ENCODE peak calls at places on chromosomes 13 and 19, in ten cellular contexts. One of them, this sample, is unnamed.

GRCh38 chr13:111533900-111534645 is 213.6 kb downstream of the TEX29 start:
- DNase-seq in natural killer cell: no peak
- DNase-seq in activated CD8-positive, alpha-beta memory T cell treated with anti-CD3 and anti-CD28 coated beads, Interleukin-2, amount 10 ng/mL, durations not matched to agents 7 days and 5 days: no peak
- DNase-seq in anterior cingulate cortex: no peak
- DNase-seq in activated effector memory CD4-positive, alpha-beta T cell treated with anti-CD3 and anti-CD28 coated beads, Interleukin-2, amount 50 U/mL, for 16 hours: no peak
- DNase-seq in amygdala: no peak
- DNase-seq in COR-L47: peak; percentile 56
- DNase-seq in non-pigmented ciliary epithelial cell: no peak
- DNase-seq in stimulated activated CD4-positive, alpha-beta T cell treated with anti-CD3 and anti-CD28 coated beads, Interleukin-4, amount 100 ng/mL, for 24 hours: no peak
- DNase-seq in cardiac muscle cell: no peak
- DNase-seq in this sample: no peak

GRCh38 chr19:46133101-46133627 is 8.7 kb upstream of the IGFL3 start:
- DNase-seq in natural killer cell: no peak
- DNase-seq in activated CD8-positive, alpha-beta memory T cell treated with anti-CD3 and anti-CD28 coated beads, Interleukin-2, amount 10 ng/mL, durations not matched to agents 7 days and 5 days: no peak
- DNase-seq in anterior cingulate cortex: no peak
- DNase-seq in activated effector memory CD4-positive, alpha-beta T cell treated with anti-CD3 and anti-CD28 coated beads, Interleukin-2, amount 50 U/mL, for 16 hours: no peak
- DNase-seq in amygdala: no peak
- DNase-seq in COR-L47: peak; percentile 90
- DNase-seq in non-pigmented ciliary epithelial cell: peak; percentile 98
- DNase-seq in stimulated activated CD4-positive, alpha-beta T cell treated with anti-CD3 and anti-CD28 coated beads, Interleukin-4, amount 100 ng/mL, for 24 hours: no peak
- DNase-seq in cardiac muscle cell: peak; percentile 92
- DNase-seq in this sample: no peak

GRCh38 chr13:102400619-102401125 is 1.2 kb downstream of the FGF14 start:
- DNase-seq in natural killer cell: no peak
- DNase-seq in activated CD8-positive, alpha-beta memory T cell treated with anti-CD3 and anti-CD28 coated beads, Interleukin-2, amount 10 ng/mL, durations not matched to agents 7 days and 5 days: no peak
- DNase-seq in anterior cingulate cortex: peak; percentile 25
- DNase-seq in activated effector memory CD4-positive, alpha-beta T cell treated with anti-CD3 and anti-CD28 coated beads, Interleukin-2, amount 50 U/mL, for 16 hours: no peak
- DNase-seq in amygdala: no peak
- DNase-seq in COR-L47: no peak
- DNase-seq in non-pigmented ciliary epithelial cell: no peak
- DNase-seq in stimulated activated CD4-positive, alpha-beta T cell treated with anti-CD3 and anti-CD28 coated beads, Interleukin-4, amount 100 ng/mL, for 24 hours: peak; percentile 7
- DNase-seq in cardiac muscle cell: no peak
- DNase-seq in this sample: no peak

GRCh38 chr13:83935566-83935965 is 53.3 kb upstream of the SLITRK1 start:
- DNase-seq in natural killer cell: no peak
- DNase-seq in activated CD8-positive, alpha-beta memory T cell treated with anti-CD3 and anti-CD28 coated beads, Interleukin-2, amount 10 ng/mL, durations not matched to agents 7 days and 5 days: no peak
- DNase-seq in anterior cingulate cortex: no peak
- DNase-seq in activated effector memory CD4-positive, alpha-beta T cell treated with anti-CD3 and anti-CD28 coated beads, Interleukin-2, amount 50 U/mL, for 16 hours: no peak
- DNase-seq in amygdala: no peak
- DNase-seq in COR-L47: no peak
- DNase-seq in non-pigmented ciliary epithelial cell: no peak
- DNase-seq in stimulated activated CD4-positive, alpha-beta T cell treated with anti-CD3 and anti-CD28 coated beads, Interleukin-4, amount 100 ng/mL, for 24 hours: no peak
- DNase-seq in cardiac muscle cell: no peak
- DNase-seq in this sample: no peak

GRCh38 chr13:28719656-28720055 is 886 bp upstream of the SLC46A3 start:
- DNase-seq in natural killer cell: no peak
- DNase-seq in activated CD8-positive, alpha-beta memory T cell treated with anti-CD3 and anti-CD28 coated beads, Interleukin-2, amount 10 ng/mL, durations not matched to agents 7 days and 5 days: no peak
- DNase-seq in anterior cingulate cortex: no peak
- DNase-seq in activated effector memory CD4-positive, alpha-beta T cell treated with anti-CD3 and anti-CD28 coated beads, Interleukin-2, amount 50 U/mL, for 16 hours: no peak
- DNase-seq in amygdala: no peak
- DNase-seq in COR-L47: no peak
- DNase-seq in non-pigmented ciliary epithelial cell: peak; percentile 74
- DNase-seq in stimulated activated CD4-positive, alpha-beta T cell treated with anti-CD3 and anti-CD28 coated beads, Interleukin-4, amount 100 ng/mL, for 24 hours: no peak
- DNase-seq in cardiac muscle cell: peak; percentile 83
- DNase-seq in this sample: no peak

GRCh38 chr19:50423279-50424113 is 4.8 kb downstream of the SPIB start:
- DNase-seq in natural killer cell: no peak
- DNase-seq in activated CD8-positive, alpha-beta memory T cell treated with anti-CD3 and anti-CD28 coated beads, Interleukin-2, amount 10 ng/mL, durations not matched to agents 7 days and 5 days: no peak
- DNase-seq in anterior cingulate cortex: no peak
- DNase-seq in activated effector memory CD4-positive, alpha-beta T cell treated with anti-CD3 and anti-CD28 coated beads, Interleukin-2, amount 50 U/mL, for 16 hours: no peak
- DNase-seq in amygdala: no peak
- DNase-seq in COR-L47: no peak
- DNase-seq in non-pigmented ciliary epithelial cell: no peak
- DNase-seq in stimulated activated CD4-positive, alpha-beta T cell treated with anti-CD3 and anti-CD28 coated beads, Interleukin-4, amount 100 ng/mL, for 24 hours: no peak
- DNase-seq in cardiac muscle cell: no peak
- DNase-seq in this sample: no peak

GRCh38 chr19:3721900-3722442 is 13.8 kb downstream of the TJP3 start:
- DNase-seq in natural killer cell: no peak
- DNase-seq in activated CD8-positive, alpha-beta memory T cell treated with anti-CD3 and anti-CD28 coated beads, Interleukin-2, amount 10 ng/mL, durations not matched to agents 7 days and 5 days: no peak
- DNase-seq in anterior cingulate cortex: no peak
- DNase-seq in activated effector memory CD4-positive, alpha-beta T cell treated with anti-CD3 and anti-CD28 coated beads, Interleukin-2, amount 50 U/mL, for 16 hours: no peak
- DNase-seq in amygdala: no peak
- DNase-seq in COR-L47: no peak
- DNase-seq in non-pigmented ciliary epithelial cell: no peak
- DNase-seq in stimulated activated CD4-positive, alpha-beta T cell treated with anti-CD3 and anti-CD28 coated beads, Interleukin-4, amount 100 ng/mL, for 24 hours: no peak
- DNase-seq in cardiac muscle cell: no peak
- DNase-seq in this sample: no peak

GRCh38 chr19:45446295-45446694 is 21.5 kb upstream of the FOSB start:
- DNase-seq in natural killer cell: no peak
- DNase-seq in activated CD8-positive, alpha-beta memory T cell treated with anti-CD3 and anti-CD28 coated beads, Interleukin-2, amount 10 ng/mL, durations not matched to agents 7 days and 5 days: peak; percentile 54
- DNase-seq in anterior cingulate cortex: no peak
- DNase-seq in activated effector memory CD4-positive, alpha-beta T cell treated with anti-CD3 and anti-CD28 coated beads, Interleukin-2, amount 50 U/mL, for 16 hours: no peak
- DNase-seq in amygdala: no peak
- DNase-seq in COR-L47: peak; percentile 30
- DNase-seq in non-pigmented ciliary epithelial cell: no peak
- DNase-seq in stimulated activated CD4-positive, alpha-beta T cell treated with anti-CD3 and anti-CD28 coated beads, Interleukin-4, amount 100 ng/mL, for 24 hours: no peak
- DNase-seq in cardiac muscle cell: peak; percentile 62
- DNase-seq in this sample: no peak

GRCh38 chr19:55640043-55640576 is 692 bp upstream of the ZNF580 start:
- DNase-seq in natural killer cell: peak; percentile 63
- DNase-seq in activated CD8-positive, alpha-beta memory T cell treated with anti-CD3 and anti-CD28 coated beads, Interleukin-2, amount 10 ng/mL, durations not matched to agents 7 days and 5 days: peak; percentile 74
- DNase-seq in anterior cingulate cortex: peak; percentile 45
- DNase-seq in activated effector memory CD4-positive, alpha-beta T cell treated with anti-CD3 and anti-CD28 coated beads, Interleukin-2, amount 50 U/mL, for 16 hours: peak; percentile 91
- DNase-seq in amygdala: peak; percentile 50
- DNase-seq in COR-L47: peak; percentile 59
- DNase-seq in non-pigmented ciliary epithelial cell: no peak
- DNase-seq in stimulated activated CD4-positive, alpha-beta T cell treated with anti-CD3 and anti-CD28 coated beads, Interleukin-4, amount 100 ng/mL, for 24 hours: peak; percentile 73
- DNase-seq in cardiac muscle cell: peak; percentile 79
- DNase-seq in this sample: no peak

GRCh38 chr19:38655148-38655824 is 7.8 kb downstream of the ACTN4 start:
- DNase-seq in natural killer cell: no peak
- DNase-seq in activated CD8-positive, alpha-beta memory T cell treated with anti-CD3 and anti-CD28 coated beads, Interleukin-2, amount 10 ng/mL, durations not matched to agents 7 days and 5 days: peak; percentile 68
- DNase-seq in anterior cingulate cortex: no peak
- DNase-seq in activated effector memory CD4-positive, alpha-beta T cell treated with anti-CD3 and anti-CD28 coated beads, Interleukin-2, amount 50 U/mL, for 16 hours: peak; percentile 75
- DNase-seq in amygdala: no peak
- DNase-seq in COR-L47: no peak
- DNase-seq in non-pigmented ciliary epithelial cell: no peak
- DNase-seq in stimulated activated CD4-positive, alpha-beta T cell treated with anti-CD3 and anti-CD28 coated beads, Interleukin-4, amount 100 ng/mL, for 24 hours: peak; percentile 58
- DNase-seq in cardiac muscle cell: no peak
- DNase-seq in this sample: no peak

GRCh38 chr19:53881482-53882390 is at the start of gene PRKCG:
- DNase-seq in natural killer cell: peak; percentile 51
- DNase-seq in activated CD8-positive, alpha-beta memory T cell treated with anti-CD3 and anti-CD28 coated beads, Interleukin-2, amount 10 ng/mL, durations not matched to agents 7 days and 5 days: peak; percentile 67
- DNase-seq in anterior cingulate cortex: peak; percentile 38
- DNase-seq in activated effector memory CD4-positive, alpha-beta T cell treated with anti-CD3 and anti-CD28 coated beads, Interleukin-2, amount 50 U/mL, for 16 hours: peak; percentile 85
- DNase-seq in amygdala: peak; percentile 61
- DNase-seq in COR-L47: no peak
- DNase-seq in non-pigmented ciliary epithelial cell: no peak
- DNase-seq in stimulated activated CD4-positive, alpha-beta T cell treated with anti-CD3 and anti-CD28 coated beads, Interleukin-4, amount 100 ng/mL, for 24 hours: peak; percentile 39
- DNase-seq in cardiac muscle cell: no peak
- DNase-seq in this sample: peak; percentile 13

GRCh38 chr19:39407394-39407643 is 672 bp downstream of the ZFP36 start:
- DNase-seq in natural killer cell: no peak
- DNase-seq in activated CD8-positive, alpha-beta memory T cell treated with anti-CD3 and anti-CD28 coated beads, Interleukin-2, amount 10 ng/mL, durations not matched to agents 7 days and 5 days: no peak
- DNase-seq in anterior cingulate cortex: no peak
- DNase-seq in activated effector memory CD4-positive, alpha-beta T cell treated with anti-CD3 and anti-CD28 coated beads, Interleukin-2, amount 50 U/mL, for 16 hours: no peak
- DNase-seq in amygdala: no peak
- DNase-seq in COR-L47: no peak
- DNase-seq in non-pigmented ciliary epithelial cell: no peak
- DNase-seq in stimulated activated CD4-positive, alpha-beta T cell treated with anti-CD3 and anti-CD28 coated beads, Interleukin-4, amount 100 ng/mL, for 24 hours: no peak
- DNase-seq in cardiac muscle cell: no peak
- DNase-seq in this sample: no peak

GRCh38 chr19:56138069-56138468 is 3.0 kb upstream of the ZNF444 start:
- DNase-seq in natural killer cell: no peak
- DNase-seq in activated CD8-positive, alpha-beta memory T cell treated with anti-CD3 and anti-CD28 coated beads, Interleukin-2, amount 10 ng/mL, durations not matched to agents 7 days and 5 days: no peak
- DNase-seq in anterior cingulate cortex: no peak
- DNase-seq in activated effector memory CD4-positive, alpha-beta T cell treated with anti-CD3 and anti-CD28 coated beads, Interleukin-2, amount 50 U/mL, for 16 hours: no peak
- DNase-seq in amygdala: no peak
- DNase-seq in COR-L47: no peak
- DNase-seq in non-pigmented ciliary epithelial cell: no peak
- DNase-seq in stimulated activated CD4-positive, alpha-beta T cell treated with anti-CD3 and anti-CD28 coated beads, Interleukin-4, amount 100 ng/mL, for 24 hours: no peak
- DNase-seq in cardiac muscle cell: no peak
- DNase-seq in this sample: no peak

GRCh38 chr13:109647046-109647445 is 139.3 kb downstream of the IRS2 start:
- DNase-seq in natural killer cell: no peak
- DNase-seq in activated CD8-positive, alpha-beta memory T cell treated with anti-CD3 and anti-CD28 coated beads, Interleukin-2, amount 10 ng/mL, durations not matched to agents 7 days and 5 days: no peak
- DNase-seq in anterior cingulate cortex: no peak
- DNase-seq in activated effector memory CD4-positive, alpha-beta T cell treated with anti-CD3 and anti-CD28 coated beads, Interleukin-2, amount 50 U/mL, for 16 hours: no peak
- DNase-seq in amygdala: no peak
- DNase-seq in COR-L47: no peak
- DNase-seq in non-pigmented ciliary epithelial cell: no peak
- DNase-seq in stimulated activated CD4-positive, alpha-beta T cell treated with anti-CD3 and anti-CD28 coated beads, Interleukin-4, amount 100 ng/mL, for 24 hours: no peak
- DNase-seq in cardiac muscle cell: peak; percentile 88
- DNase-seq in this sample: no peak

GRCh38 chr13:77696863-77697207 is 652 bp upstream of the SLAIN1 start:
- DNase-seq in natural killer cell: no peak
- DNase-seq in activated CD8-positive, alpha-beta memory T cell treated with anti-CD3 and anti-CD28 coated beads, Interleukin-2, amount 10 ng/mL, durations not matched to agents 7 days and 5 days: no peak
- DNase-seq in anterior cingulate cortex: no peak
- DNase-seq in activated effector memory CD4-positive, alpha-beta T cell treated with anti-CD3 and anti-CD28 coated beads, Interleukin-2, amount 50 U/mL, for 16 hours: no peak
- DNase-seq in amygdala: no peak
- DNase-seq in COR-L47: no peak
- DNase-seq in non-pigmented ciliary epithelial cell: no peak
- DNase-seq in stimulated activated CD4-positive, alpha-beta T cell treated with anti-CD3 and anti-CD28 coated beads, Interleukin-4, amount 100 ng/mL, for 24 hours: no peak
- DNase-seq in cardiac muscle cell: no peak
- DNase-seq in this sample: no peak

GRCh38 chr13:113178070-113178895 is 19.8 kb downstream of the PROZ start:
- DNase-seq in natural killer cell: no peak
- DNase-seq in activated CD8-positive, alpha-beta memory T cell treated with anti-CD3 and anti-CD28 coated beads, Interleukin-2, amount 10 ng/mL, durations not matched to agents 7 days and 5 days: no peak
- DNase-seq in anterior cingulate cortex: no peak
- DNase-seq in activated effector memory CD4-positive, alpha-beta T cell treated with anti-CD3 and anti-CD28 coated beads, Interleukin-2, amount 50 U/mL, for 16 hours: no peak
- DNase-seq in amygdala: no peak
- DNase-seq in COR-L47: no peak
- DNase-seq in non-pigmented ciliary epithelial cell: peak; percentile 96
- DNase-seq in stimulated activated CD4-positive, alpha-beta T cell treated with anti-CD3 and anti-CD28 coated beads, Interleukin-4, amount 100 ng/mL, for 24 hours: no peak
- DNase-seq in cardiac muscle cell: peak; percentile 86
- DNase-seq in this sample: no peak

GRCh38 chr19:7888145-7888825 is at the start of gene LRRC8E:
- DNase-seq in natural killer cell: no peak
- DNase-seq in activated CD8-positive, alpha-beta memory T cell treated with anti-CD3 and anti-CD28 coated beads, Interleukin-2, amount 10 ng/mL, durations not matched to agents 7 days and 5 days: no peak
- DNase-seq in anterior cingulate cortex: no peak
- DNase-seq in activated effector memory CD4-positive, alpha-beta T cell treated with anti-CD3 and anti-CD28 coated beads, Interleukin-2, amount 50 U/mL, for 16 hours: peak; percentile 76
- DNase-seq in amygdala: no peak
- DNase-seq in COR-L47: no peak
- DNase-seq in non-pigmented ciliary epithelial cell: no peak
- DNase-seq in stimulated activated CD4-positive, alpha-beta T cell treated with anti-CD3 and anti-CD28 coated beads, Interleukin-4, amount 100 ng/mL, for 24 hours: peak; percentile 41
- DNase-seq in cardiac muscle cell: peak; percentile 76
- DNase-seq in this sample: no peak

GRCh38 chr19:18389095-18389735 is 3.3 kb downstream of the GDF15 start:
- DNase-seq in natural killer cell: no peak
- DNase-seq in activated CD8-positive, alpha-beta memory T cell treated with anti-CD3 and anti-CD28 coated beads, Interleukin-2, amount 10 ng/mL, durations not matched to agents 7 days and 5 days: no peak
- DNase-seq in anterior cingulate cortex: no peak
- DNase-seq in activated effector memory CD4-positive, alpha-beta T cell treated with anti-CD3 and anti-CD28 coated beads, Interleukin-2, amount 50 U/mL, for 16 hours: no peak
- DNase-seq in amygdala: no peak
- DNase-seq in COR-L47: no peak
- DNase-seq in non-pigmented ciliary epithelial cell: no peak
- DNase-seq in stimulated activated CD4-positive, alpha-beta T cell treated with anti-CD3 and anti-CD28 coated beads, Interleukin-4, amount 100 ng/mL, for 24 hours: no peak
- DNase-seq in cardiac muscle cell: no peak
- DNase-seq in this sample: no peak

GRCh38 chr19:3186377-3186688 is 603 bp downstream of the NCLN start:
- DNase-seq in natural killer cell: no peak
- DNase-seq in activated CD8-positive, alpha-beta memory T cell treated with anti-CD3 and anti-CD28 coated beads, Interleukin-2, amount 10 ng/mL, durations not matched to agents 7 days and 5 days: no peak
- DNase-seq in anterior cingulate cortex: no peak
- DNase-seq in activated effector memory CD4-positive, alpha-beta T cell treated with anti-CD3 and anti-CD28 coated beads, Interleukin-2, amount 50 U/mL, for 16 hours: no peak
- DNase-seq in amygdala: no peak
- DNase-seq in COR-L47: no peak
- DNase-seq in non-pigmented ciliary epithelial cell: no peak
- DNase-seq in stimulated activated CD4-positive, alpha-beta T cell treated with anti-CD3 and anti-CD28 coated beads, Interleukin-4, amount 100 ng/mL, for 24 hours: no peak
- DNase-seq in cardiac muscle cell: peak; percentile 14
- DNase-seq in this sample: peak; percentile 26

GRCh38 chr13:93534181-93534700 is 307.6 kb downstream of the GPC6 start:
- DNase-seq in natural killer cell: no peak
- DNase-seq in activated CD8-positive, alpha-beta memory T cell treated with anti-CD3 and anti-CD28 coated beads, Interleukin-2, amount 10 ng/mL, durations not matched to agents 7 days and 5 days: no peak
- DNase-seq in anterior cingulate cortex: no peak
- DNase-seq in activated effector memory CD4-positive, alpha-beta T cell treated with anti-CD3 and anti-CD28 coated beads, Interleukin-2, amount 50 U/mL, for 16 hours: no peak
- DNase-seq in amygdala: no peak
- DNase-seq in COR-L47: no peak
- DNase-seq in non-pigmented ciliary epithelial cell: no peak
- DNase-seq in stimulated activated CD4-positive, alpha-beta T cell treated with anti-CD3 and anti-CD28 coated beads, Interleukin-4, amount 100 ng/mL, for 24 hours: no peak
- DNase-seq in cardiac muscle cell: peak; percentile 21
- DNase-seq in this sample: no peak

GRCh38 chr19:49585023-49585422 is 3.9 kb downstream of the PRRG2 start:
- DNase-seq in natural killer cell: no peak
- DNase-seq in activated CD8-positive, alpha-beta memory T cell treated with anti-CD3 and anti-CD28 coated beads, Interleukin-2, amount 10 ng/mL, durations not matched to agents 7 days and 5 days: no peak
- DNase-seq in anterior cingulate cortex: no peak
- DNase-seq in activated effector memory CD4-positive, alpha-beta T cell treated with anti-CD3 and anti-CD28 coated beads, Interleukin-2, amount 50 U/mL, for 16 hours: no peak
- DNase-seq in amygdala: no peak
- DNase-seq in COR-L47: peak; percentile 76
- DNase-seq in non-pigmented ciliary epithelial cell: no peak
- DNase-seq in stimulated activated CD4-positive, alpha-beta T cell treated with anti-CD3 and anti-CD28 coated beads, Interleukin-4, amount 100 ng/mL, for 24 hours: no peak
- DNase-seq in cardiac muscle cell: no peak
- DNase-seq in this sample: no peak

GRCh38 chr13:94140027-94140426 is 339.5 kb downstream of the DCT start:
- DNase-seq in natural killer cell: no peak
- DNase-seq in activated CD8-positive, alpha-beta memory T cell treated with anti-CD3 and anti-CD28 coated beads, Interleukin-2, amount 10 ng/mL, durations not matched to agents 7 days and 5 days: no peak
- DNase-seq in anterior cingulate cortex: no peak
- DNase-seq in activated effector memory CD4-positive, alpha-beta T cell treated with anti-CD3 and anti-CD28 coated beads, Interleukin-2, amount 50 U/mL, for 16 hours: no peak
- DNase-seq in amygdala: no peak
- DNase-seq in COR-L47: no peak
- DNase-seq in non-pigmented ciliary epithelial cell: no peak
- DNase-seq in stimulated activated CD4-positive, alpha-beta T cell treated with anti-CD3 and anti-CD28 coated beads, Interleukin-4, amount 100 ng/mL, for 24 hours: no peak
- DNase-seq in cardiac muscle cell: no peak
- DNase-seq in this sample: no peak

GRCh38 chr19:40445637-40445944 is 1.5 kb upstream of the SERTAD3 start:
- DNase-seq in natural killer cell: no peak
- DNase-seq in activated CD8-positive, alpha-beta memory T cell treated with anti-CD3 and anti-CD28 coated beads, Interleukin-2, amount 10 ng/mL, durations not matched to agents 7 days and 5 days: no peak
- DNase-seq in anterior cingulate cortex: no peak
- DNase-seq in activated effector memory CD4-positive, alpha-beta T cell treated with anti-CD3 and anti-CD28 coated beads, Interleukin-2, amount 50 U/mL, for 16 hours: no peak
- DNase-seq in amygdala: no peak
- DNase-seq in COR-L47: no peak
- DNase-seq in non-pigmented ciliary epithelial cell: no peak
- DNase-seq in stimulated activated CD4-positive, alpha-beta T cell treated with anti-CD3 and anti-CD28 coated beads, Interleukin-4, amount 100 ng/mL, for 24 hours: no peak
- DNase-seq in cardiac muscle cell: no peak
- DNase-seq in this sample: no peak

GRCh38 chr19:3725640-3726310 is 17.6 kb downstream of the TJP3 start:
- DNase-seq in natural killer cell: no peak
- DNase-seq in activated CD8-positive, alpha-beta memory T cell treated with anti-CD3 and anti-CD28 coated beads, Interleukin-2, amount 10 ng/mL, durations not matched to agents 7 days and 5 days: no peak
- DNase-seq in anterior cingulate cortex: no peak
- DNase-seq in activated effector memory CD4-positive, alpha-beta T cell treated with anti-CD3 and anti-CD28 coated beads, Interleukin-2, amount 50 U/mL, for 16 hours: no peak
- DNase-seq in amygdala: no peak
- DNase-seq in COR-L47: peak; percentile 78
- DNase-seq in non-pigmented ciliary epithelial cell: no peak
- DNase-seq in stimulated activated CD4-positive, alpha-beta T cell treated with anti-CD3 and anti-CD28 coated beads, Interleukin-4, amount 100 ng/mL, for 24 hours: no peak
- DNase-seq in cardiac muscle cell: peak; percentile 20
- DNase-seq in this sample: no peak

GRCh38 chr13:110774051-110774450 is 60.6 kb downstream of the ING1 start:
- DNase-seq in natural killer cell: no peak
- DNase-seq in activated CD8-positive, alpha-beta memory T cell treated with anti-CD3 and anti-CD28 coated beads, Interleukin-2, amount 10 ng/mL, durations not matched to agents 7 days and 5 days: no peak
- DNase-seq in anterior cingulate cortex: no peak
- DNase-seq in activated effector memory CD4-positive, alpha-beta T cell treated with anti-CD3 and anti-CD28 coated beads, Interleukin-2, amount 50 U/mL, for 16 hours: no peak
- DNase-seq in amygdala: no peak
- DNase-seq in COR-L47: no peak
- DNase-seq in non-pigmented ciliary epithelial cell: no peak
- DNase-seq in stimulated activated CD4-positive, alpha-beta T cell treated with anti-CD3 and anti-CD28 coated beads, Interleukin-4, amount 100 ng/mL, for 24 hours: no peak
- DNase-seq in cardiac muscle cell: no peak
- DNase-seq in this sample: no peak

GRCh38 chr13:24888291-24888931 is 124.4 kb downstream of the RNF17 start:
- DNase-seq in natural killer cell: no peak
- DNase-seq in activated CD8-positive, alpha-beta memory T cell treated with anti-CD3 and anti-CD28 coated beads, Interleukin-2, amount 10 ng/mL, durations not matched to agents 7 days and 5 days: no peak
- DNase-seq in anterior cingulate cortex: no peak
- DNase-seq in activated effector memory CD4-positive, alpha-beta T cell treated with anti-CD3 and anti-CD28 coated beads, Interleukin-2, amount 50 U/mL, for 16 hours: no peak
- DNase-seq in amygdala: no peak
- DNase-seq in COR-L47: no peak
- DNase-seq in non-pigmented ciliary epithelial cell: no peak
- DNase-seq in stimulated activated CD4-positive, alpha-beta T cell treated with anti-CD3 and anti-CD28 coated beads, Interleukin-4, amount 100 ng/mL, for 24 hours: no peak
- DNase-seq in cardiac muscle cell: no peak
- DNase-seq in this sample: no peak